ENCODE peak calls at places on chromosomes 5 and 9, in seven cellular contexts. K, G, U, V, E, R and C are unnamed samples.

GRCh38 chr9:123375725-123376132 is 19.7 kb downstream of the CRB2 start:
- DNase-seq in E (no peak), K (no peak), V (no peak), U (no peak), G (peak; percentile 54), R (no peak), C (no peak)

GRCh38 chr9:117120061-117120460 is 294.8 kb downstream of the ASTN2 start:
- DNase-seq in V (no peak), G (peak; percentile 77), U (no peak), R (no peak), E (no peak), K (no peak), C (no peak)

GRCh38 chr9:127163409-127163808 is 41.0 kb upstream of the ANGPTL2 start:
- DNase-seq in K (peak; percentile 20), U (peak; percentile 96), R (no peak), V (no peak), G (peak; percentile 91), E (no peak), C (no peak)

GRCh38 chr9:86445636-86446035 is 91.4 kb upstream of the TUT7 start:
- DNase-seq in G (no peak), V (no peak), E (no peak), U (no peak), R (no peak), K (no peak), C (no peak)

GRCh38 chr5:171521219-171521633 is 101.8 kb downstream of the FGF18 start:
- DNase-seq in G (peak; percentile 94), V (no peak), U (peak; percentile 32), K (no peak), E (no peak), R (no peak), C (no peak)

GRCh38 chr9:125043631-125044030 is 99.7 kb downstream of the SCAI start:
- DNase-seq in U (no peak), R (no peak), E (no peak), V (no peak), K (no peak), G (no peak), C (no peak)

GRCh38 chr9:9790216-9790872 is 822.5 kb downstream of the PTPRD start:
- DNase-seq in K (peak; percentile 63), U (peak; percentile 69), V (no peak), G (peak; percentile 34), E (no peak), R (no peak), C (peak; percentile 6)

GRCh38 chr5:81971086-81971693 is 633 bp upstream of the ATG10 start:
- DNase-seq in R (no peak), U (no peak), V (no peak), E (no peak), K (peak; percentile 10), G (peak; percentile 38), C (no peak)

GRCh38 chr9:13967011-13967410 is 346.9 kb downstream of the NFIB start:
- DNase-seq in E (no peak), V (no peak), U (no peak), K (no peak), G (no peak), R (no peak), C (no peak)

GRCh38 chr9:5879419-5880181 is 11.1 kb upstream of the MLANA start:
- DNase-seq in R (no peak), K (no peak), G (peak; percentile 87), U (peak; percentile 37), E (no peak), V (no peak), C (no peak)